ENCODE peak calls at places on chromosomes 3 and 15, in four cellular contexts. B, J, C and V are unnamed samples.

GRCh38 chr15:70788114-70789049 is 25.0 kb upstream of the UACA start:
- DNase-seq in C (no peak), J (peak), B (no peak), V (no peak)

GRCh38 chr3:126155819-126156218 is 24.6 kb downstream of the ALDH1L1 start:
- DNase-seq in B (no peak), J (no peak), C (no peak), V (no peak)

GRCh38 chr15:100713163-100713867 is 110.9 kb downstream of the ASB7 start:
- DNase-seq in C (no peak), B (no peak), J (peak), V (no peak)

GRCh38 chr3:56296361-56296760 is 171.9 kb downstream of the ERC2 start:
- DNase-seq in C (no peak), B (no peak), J (no peak), V (no peak)

GRCh38 chr3:24493951-24494615 is 567 bp downstream of the THRB start:
- DNase-seq in B (peak), J (peak), C (no peak), V (no peak)

GRCh38 chr15:89248584-89248983 is 4.8 kb downstream of the FANCI start:
- DNase-seq in J (no peak), B (no peak), C (no peak), V (no peak)

GRCh38 chr3:60294181-60294580 is 957.1 kb downstream of the FHIT start:
- DNase-seq in B (no peak), C (no peak), J (no peak), V (no peak)

GRCh38 chr3:110420158-110420641 is 651.4 kb upstream of the NECTIN3 start:
- DNase-seq in B (no peak), C (no peak), J (no peak), V (no peak)

GRCh38 chr3:14480207-14481017 is 59.7 kb downstream of the GRIP2 start:
- DNase-seq in J (peak), C (no peak), B (no peak), V (no peak)

DNA sequence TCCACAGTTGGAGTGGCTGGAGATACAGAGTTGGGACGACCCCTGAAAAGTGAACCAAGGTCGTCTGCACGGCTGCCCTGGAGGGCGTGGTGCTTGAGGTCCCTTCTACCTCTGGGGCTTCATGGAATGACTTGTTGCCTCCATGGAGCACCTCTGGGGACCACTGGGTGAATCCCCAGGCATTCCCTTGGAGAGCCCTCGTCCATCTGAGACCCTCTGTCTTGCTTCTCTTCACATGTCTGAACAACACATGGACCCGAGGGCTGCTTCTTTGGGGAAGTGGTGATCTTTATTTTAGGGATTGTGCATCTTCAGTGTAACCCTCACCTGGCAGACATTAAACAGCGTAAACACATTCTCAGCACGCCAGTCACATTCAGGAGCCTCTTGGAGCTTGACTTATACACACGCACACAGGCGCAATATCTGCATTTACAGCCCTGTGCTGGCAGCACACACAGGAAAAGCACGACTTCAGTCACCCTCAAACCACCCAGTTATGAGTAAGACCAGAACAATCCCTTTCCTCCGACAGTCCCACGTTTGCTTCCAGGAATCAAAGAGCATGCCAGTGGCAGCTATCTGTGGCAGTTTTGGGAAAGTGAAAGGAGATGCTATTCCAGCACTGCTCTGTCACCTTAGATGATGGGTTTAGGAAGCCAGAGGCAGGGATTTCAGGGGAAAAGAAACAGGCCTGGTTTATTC is 12.6 kb downstream of the FAM107A start:
- DNase-seq in J (peak), B (no peak), C (no peak), V (no peak)
- TF ChIP-seq EZH2phosphoT487 in J (no peak), B (no peak), C (no peak), V (no peak)

DNA sequence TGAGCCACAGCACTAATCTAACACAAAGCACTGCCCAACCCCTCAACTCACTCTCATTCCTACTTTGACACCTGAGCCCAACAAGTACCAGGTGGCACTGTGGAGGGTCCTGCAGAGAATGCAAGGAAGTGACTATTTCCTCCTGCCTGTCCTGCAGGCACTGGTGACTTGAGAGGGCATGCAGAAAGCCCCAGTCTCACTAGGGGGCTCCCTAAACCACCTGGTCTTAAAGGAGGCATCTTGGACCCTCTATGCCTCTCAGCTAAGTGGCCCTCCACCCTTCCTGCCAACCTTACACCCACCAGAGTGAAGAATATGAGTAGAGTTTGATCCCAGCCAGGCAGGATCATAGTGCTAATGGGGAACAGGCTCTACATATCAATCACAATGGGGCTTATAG is 15.2 kb downstream of the TRAIP start:
- DNase-seq in J (peak), C (no peak), B (peak), V (peak)
- TF ChIP-seq CTCF in J (peak), C (peak), B (peak), V (peak)

GRCh38 chr3:12186046-12186445 is 27.3 kb upstream of the TIMP4 start:
- DNase-seq in B (no peak), C (no peak), J (no peak), V (no peak)

GRCh38 chr3:12188328-12188648 is 29.6 kb upstream of the TIMP4 start:
- DNase-seq in B (no peak), C (no peak), J (no peak), V (no peak)

GRCh38 chr3:12186515-12187286 is 28.0 kb upstream of the TIMP4 start:
- DNase-seq in C (no peak), B (no peak), J (no peak), V (no peak)

GRCh38 chr3:12188681-12189287 is 30.1 kb upstream of the TIMP4 start:
- DNase-seq in B (no peak), J (no peak), C (no peak), V (no peak)

DNA sequence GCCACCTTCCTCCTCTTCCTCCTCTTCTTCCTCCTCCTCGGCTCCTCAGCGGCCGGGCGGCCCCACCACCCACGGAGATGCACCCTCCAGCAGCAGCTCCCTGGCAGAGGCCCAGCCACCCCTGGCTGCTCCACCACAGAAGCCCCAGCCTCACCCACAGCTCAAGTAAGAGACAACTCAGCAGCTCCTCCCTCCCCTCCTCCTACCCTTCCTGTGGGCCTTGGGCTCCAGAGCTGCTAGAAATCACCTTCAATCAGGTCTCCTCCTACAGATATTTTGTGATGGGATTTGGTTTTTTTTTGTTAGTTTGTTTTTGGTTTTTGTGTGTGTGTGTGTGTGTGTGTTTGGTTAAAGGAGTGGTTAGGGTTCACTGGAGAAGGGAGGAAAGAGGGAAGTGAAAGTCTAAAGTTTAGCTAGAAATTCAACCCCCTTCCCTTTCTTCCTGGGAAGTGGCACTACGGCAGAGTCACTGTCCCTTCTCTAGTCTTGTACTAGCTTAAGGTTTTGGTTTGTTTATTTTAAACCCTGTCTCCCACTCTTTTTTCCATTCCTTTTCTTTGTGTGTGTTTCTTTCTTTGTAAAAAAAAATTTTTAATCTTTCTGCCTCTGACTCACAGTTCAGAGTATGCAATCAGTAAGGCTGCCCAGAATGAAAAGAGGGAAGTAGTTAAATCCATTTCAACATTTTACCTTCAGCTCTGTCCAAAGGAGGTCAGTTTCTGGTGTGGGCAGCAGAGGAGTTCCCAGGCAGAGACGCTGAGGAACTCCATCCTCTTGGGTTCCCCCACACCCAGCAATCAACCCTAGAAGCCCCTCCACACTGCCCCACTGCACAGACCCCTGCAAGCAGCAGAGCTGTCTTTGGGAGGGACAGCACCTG is 29.0 kb upstream of the TIMP4 start:
- DNase-seq in J (no peak), B (no peak), C (no peak), V (no peak)
- TF ChIP-seq EZH2phosphoT487 in J (no peak), B (no peak), C (no peak), V (no peak)

DNA sequence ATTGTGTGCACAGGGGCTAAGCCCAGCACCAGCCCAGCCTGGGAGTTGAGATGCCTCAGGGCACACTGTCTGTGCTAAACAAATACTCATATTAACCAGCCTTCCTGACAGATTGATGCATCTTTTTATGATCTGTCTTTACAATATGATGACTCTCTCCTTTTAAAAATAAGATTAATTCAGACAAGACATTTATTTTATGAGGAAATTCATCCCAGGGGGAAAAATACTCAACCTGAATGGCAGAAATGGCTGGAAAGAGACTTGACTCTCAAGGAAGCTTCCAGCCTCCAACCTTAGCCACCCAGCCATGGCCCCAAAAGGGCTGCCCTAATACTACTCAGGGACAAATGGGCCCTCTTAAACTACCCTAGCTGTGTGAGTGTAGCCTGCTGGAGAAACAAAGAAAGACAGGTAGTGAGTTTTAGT is 46.9 kb downstream of the NOX5 start:
- DNase-seq in J (no peak), B (peak), C (no peak), V (no peak)
- TF ChIP-seq CTCF in J (no peak), B (peak), C (no peak), V (peak)

GRCh38 chr3:58151637-58152036 is 59.1 kb downstream of the DNASE1L3 start:
- DNase-seq in J (no peak), C (no peak), B (no peak), V (no peak)
- TF ChIP-seq EZH2phosphoT487 in J (no peak), C (no peak), B (no peak), V (no peak)

DNA sequence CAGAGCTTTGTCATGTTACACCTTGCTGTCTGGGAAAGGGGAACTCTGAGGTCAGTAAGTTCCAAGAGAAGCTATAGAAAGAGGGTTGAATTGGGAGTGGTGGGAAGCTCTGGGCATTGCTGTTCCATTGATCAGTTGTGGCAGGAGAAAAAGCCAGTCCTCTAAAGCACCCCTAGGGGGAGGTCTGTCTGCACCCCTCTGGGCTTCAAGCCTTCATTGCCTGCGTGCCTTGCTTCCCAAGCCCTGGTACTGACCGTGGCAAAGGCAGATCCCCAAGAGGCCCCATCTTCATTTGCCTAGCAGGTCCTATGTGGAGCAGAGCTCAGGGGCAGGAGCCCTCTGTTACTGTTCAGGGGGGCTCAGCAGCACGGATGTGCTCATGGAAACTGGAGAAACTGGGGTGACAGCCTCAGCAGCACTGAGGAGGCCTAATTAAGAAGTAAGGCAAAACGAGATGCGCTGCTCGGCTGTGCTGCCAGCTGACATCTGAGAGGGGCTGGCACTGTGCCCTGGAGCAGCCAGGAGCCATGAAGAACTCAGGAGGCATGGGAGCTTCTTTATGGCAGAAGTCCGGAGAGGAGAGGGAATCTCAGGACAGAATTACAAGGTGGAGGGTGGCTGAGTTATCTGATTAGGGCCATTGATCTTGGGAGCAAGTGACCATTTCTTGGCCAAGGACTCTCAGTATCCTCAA is 270.9 kb downstream of the RPLP1 start:
- DNase-seq in B (peak), J (no peak), C (no peak), V (peak)
- TF ChIP-seq CTCF in B (peak), J (no peak), C (no peak), V (peak)